ENCODE peak calls at places on chromosomes 6 and 20, in eight cellular contexts. X is right cardiac atrium, Z is heart right ventricle, W is SJCRH30, T is right atrium auricular region, E is A549, V is ovary, G is GM23248. J is an unnamed sample.
A peak's percentile ranks its signal among the peaks of the same experiment; 100 is the strongest.

GRCh38 chr6:106116125-106116524 is 30.0 kb downstream of the PRDM1 start:
- DNase-seq in X (no peak), Z (peak; percentile 48), W (no peak), T (no peak), E (no peak), V (no peak), G (peak; percentile 64), J (no peak)

GRCh38 chr6:129577691-129578090 is 132.3 kb downstream of the ARHGAP18 start:
- DNase-seq in X (no peak), Z (no peak), W (no peak), T (no peak), E (no peak), V (no peak), G (no peak), J (no peak)

GRCh38 chr20:62309947-62310756 is 7.4 kb downstream of the ADRM1 start:
- DNase-seq in X (no peak), Z (no peak), W (no peak), T (no peak), E (no peak), V (no peak), G (no peak), J (no peak)

GRCh38 chr6:168206186-168206585 is 113.4 kb downstream of the DACT2 start:
- DNase-seq in X (no peak), Z (no peak), W (no peak), T (no peak), E (no peak), V (no peak), G (no peak), J (no peak)

GRCh38 chr6:134288538-134289203 is 29.2 kb downstream of the SGK1 start:
- DNase-seq in X (no peak), Z (no peak), W (peak; percentile 6), T (no peak), E (peak; percentile 64), V (no peak), G (peak; percentile 93), J (peak; percentile 19)

GRCh38 chr20:48668451-48668946 is 159.3 kb downstream of the PREX1 start:
- DNase-seq in X (peak; percentile 79), Z (no peak), W (peak; percentile 97), T (no peak), E (no peak), V (peak; percentile 38), G (no peak), J (no peak)

GRCh38 chr6:84428300-84428907 is 201.0 kb upstream of the CEP162 start:
- DNase-seq in X (peak; percentile 78), Z (peak; percentile 37), W (peak; percentile 82), T (peak; percentile 69), E (peak; percentile 51), V (no peak), G (peak; percentile 76), J (no peak)

GRCh38 chr20:58327211-58327610 is 17.7 kb downstream of the RAB22A start:
- DNase-seq in X (no peak), Z (no peak), W (no peak), T (no peak), E (no peak), V (no peak), G (peak; percentile 24), J (no peak)

GRCh38 chr20:23659989-23660837 is 22.5 kb upstream of the CST3 start:
- DNase-seq in X (no peak), Z (no peak), W (peak; percentile 75), T (no peak), E (no peak), V (no peak), G (peak; percentile 54), J (no peak)

GRCh38 chr6:137707590-137708360 is 159.3 kb upstream of the TNFAIP3 start:
- DNase-seq in X (peak; percentile 61), Z (no peak), W (peak; percentile 90), T (peak; percentile 71), E (peak; percentile 79), V (peak; percentile 71), G (peak; percentile 86), J (peak; percentile 87)

GRCh38 chr6:11200356-11200755 is 32.1 kb downstream of the NEDD9 start:
- DNase-seq in X (no peak), Z (no peak), W (no peak), T (no peak), E (no peak), V (no peak), G (peak; percentile 56), J (no peak)

GRCh38 chr20:43766395-43766794 is 39.6 kb upstream of the GTSF1L start:
- DNase-seq in X (peak; percentile 76), Z (peak; percentile 78), W (no peak), T (no peak), E (no peak), V (no peak), G (peak; percentile 37), J (no peak)

GRCh38 chr6:36679043-36679821 is 718 bp downstream of the CDKN1A start:
- DNase-seq in X (peak; percentile 89), Z (peak; percentile 82), W (peak; percentile 65), T (peak; percentile 92), E (peak; percentile 55), V (peak; percentile 83), G (peak; percentile 81), J (peak; percentile 19)

GRCh38 chr20:18567739-18568091 is 483 bp downstream of the SMIM26 start:
- DNase-seq in X (no peak), Z (no peak), W (no peak), T (no peak), E (no peak), V (no peak), G (peak; percentile 57), J (no peak)

GRCh38 chr6:167848783-167849182 is 22.1 kb downstream of the AFDN start:
- DNase-seq in X (no peak), Z (no peak), W (no peak), T (no peak), E (no peak), V (no peak), G (no peak), J (no peak)

GRCh38 chr20:43949741-43950618 is 35.3 kb downstream of the TOX2 start:
- DNase-seq in X (peak; percentile 67), Z (peak; percentile 35), W (peak; percentile 85), T (no peak), E (no peak), V (no peak), G (no peak), J (peak; percentile 49)

GRCh38 chr6:53476979-53477378 is 67.9 kb downstream of the GCLC start:
- DNase-seq in X (no peak), Z (no peak), W (no peak), T (no peak), E (no peak), V (no peak), G (peak; percentile 29), J (no peak)

GRCh38 chr20:56222201-56222600 is 26.3 kb upstream of the MC3R start:
- DNase-seq in X (no peak), Z (no peak), W (no peak), T (no peak), E (no peak), V (no peak), G (peak; percentile 23), J (no peak)

GRCh38 chr6:32529697-32530429 is at the start of gene HLA-DRB5:
- DNase-seq in X (no peak), Z (no peak), W (no peak), T (no peak), E (no peak), V (no peak), G (no peak), J (peak; percentile 46)

GRCh38 chr6:3517350-3517749 is 60.5 kb upstream of the SLC22A23 start:
- DNase-seq in X (no peak), Z (no peak), W (peak; percentile 2), T (no peak), E (peak; percentile 41), V (no peak), G (peak; percentile 94), J (no peak)

GRCh38 chr6:3515669-3516068 is 58.8 kb upstream of the SLC22A23 start:
- DNase-seq in X (no peak), Z (no peak), W (no peak), T (no peak), E (no peak), V (no peak), G (no peak), J (no peak)

GRCh38 chr6:3516094-3516493 is 59.2 kb upstream of the SLC22A23 start:
- DNase-seq in X (no peak), Z (no peak), W (no peak), T (no peak), E (peak; percentile 19), V (no peak), G (peak; percentile 55), J (no peak)

GRCh38 chr6:3520541-3521220 is 63.8 kb upstream of the SLC22A23 start:
- DNase-seq in X (no peak), Z (no peak), W (no peak), T (no peak), E (no peak), V (no peak), G (peak; percentile 36), J (no peak)

DNA sequence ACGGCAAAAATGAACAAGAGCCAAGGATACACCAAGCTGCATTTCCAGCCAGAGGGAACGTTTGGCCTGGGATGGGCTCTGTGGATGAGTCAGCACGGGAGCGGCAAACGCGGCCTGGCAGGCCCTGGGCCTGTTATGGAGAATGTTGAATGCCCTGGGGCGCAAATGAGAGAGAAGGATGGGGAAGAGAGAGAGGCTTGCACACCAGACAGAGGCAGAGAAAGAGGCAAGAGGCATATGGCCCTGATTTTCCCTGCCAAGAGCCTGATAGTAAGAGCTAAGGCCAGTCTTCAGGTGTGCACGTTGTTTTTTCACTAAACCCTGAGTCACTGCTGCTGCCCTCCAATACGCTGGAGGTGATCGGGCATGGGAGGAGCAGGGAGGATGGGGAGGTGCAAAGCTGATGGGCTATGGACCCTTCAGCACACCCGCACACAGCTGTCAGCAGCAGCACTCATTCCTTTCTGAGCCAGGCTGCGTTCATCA is 61.5 kb upstream of the SLC22A23 start:
- DNase-seq in X (no peak), Z (no peak), W (peak; percentile 64), T (no peak), E (peak; percentile 55), V (no peak), G (peak; percentile 97), J (no peak)
- H3K27ac ChIP-seq in X (no peak overlapping the region), Z (no peak overlapping the region), W (no peak overlapping the region), T (no peak overlapping the region), E (peak overlapping the region; percentile 88), V (no peak overlapping the region), G (peak overlapping the region; percentile 79), J (no peak overlapping the region)

GRCh38 chr6:456887-457286 is 65.3 kb downstream of the IRF4 start:
- DNase-seq in X (no peak), Z (no peak), W (no peak), T (no peak), E (no peak), V (no peak), G (no peak), J (no peak)
- H3K9me3 ChIP-seq in X (no peaks in the 10 kb centered on the region), Z (peaks cover 9% of the 10 kb centered on the region), W (no peaks in the 10 kb centered on the region), T (no peaks in the 10 kb centered on the region), E (no peaks in the 10 kb centered on the region), V (no peaks in the 10 kb centered on the region), G (no peaks in the 10 kb centered on the region), J (no peaks in the 10 kb centered on the region)

DNA sequence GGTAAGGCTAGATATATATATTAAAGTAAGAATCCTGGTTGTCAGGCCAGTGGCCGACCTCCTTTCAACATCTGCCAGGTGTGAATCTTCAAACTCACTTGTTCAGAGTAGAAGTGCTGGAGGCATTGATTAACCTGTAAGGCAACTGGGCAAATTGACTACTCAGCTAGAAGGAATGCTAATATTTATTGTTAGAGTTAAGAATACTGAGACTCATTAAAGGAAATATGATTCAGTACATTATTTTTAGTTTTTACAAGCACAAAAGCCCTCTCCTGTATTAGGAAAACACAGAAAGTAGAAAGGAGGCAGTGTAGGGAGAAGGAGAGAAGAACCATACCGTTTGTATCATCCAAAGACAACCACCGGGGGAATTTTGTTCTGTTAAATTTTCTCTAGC is 53.5 kb downstream of the RIPOR2 start:
- DNase-seq in X (no peak), Z (no peak), W (no peak), T (no peak), E (no peak), V (no peak), G (no peak), J (no peak)
- H3K27ac ChIP-seq in X (no peak overlapping the region), Z (no peak overlapping the region), W (no peak overlapping the region), T (no peak overlapping the region), E (no peak overlapping the region), V (no peak overlapping the region), G (no peak overlapping the region), J (peak overlapping the region; percentile 24)

GRCh38 chr6:9159051-9159450 is 723.7 kb upstream of the SLC35B3 start:
- DNase-seq in X (no peak), Z (no peak), W (no peak), T (no peak), E (no peak), V (no peak), G (no peak), J (no peak)
- H3K9me3 ChIP-seq in X (no peaks in the 10 kb centered on the region), Z (peaks cover 20% of the 10 kb centered on the region), W (no peaks in the 10 kb centered on the region), T (peaks cover 11% of the 10 kb centered on the region), E (no peaks in the 10 kb centered on the region), V (no peaks in the 10 kb centered on the region), G (no peaks in the 10 kb centered on the region), J (peaks cover 2% of the 10 kb centered on the region)